ENCODE peak calls at places on chromosome 5, in four cellular contexts. Z is iPS DF 6.9; G is MG63; N is CD8-positive, alpha-beta memory T cell. O is an unnamed sample.

GRCh38 chr5:50853151-50853550 is 186.7 kb downstream of the PARP8 start:
- DNase-seq in Z (no peak), G (no peak), N (no peak), O (no peak)

GRCh38 chr5:67264056-67264455 is 67.5 kb upstream of the CD180 start:
- DNase-seq in Z (no peak), G (no peak), N (no peak), O (no peak)

GRCh38 chr5:54895816-54896341 is 89.5 kb downstream of the ESM1 start:
- DNase-seq in Z (no peak), G (peak; percentile 25), N (no peak), O (no peak)

GRCh38 chr5:149575131-149575530 is 6.2 kb upstream of the ARHGEF37 start:
- DNase-seq in Z (no peak), G (no peak), N (no peak), O (no peak)

GRCh38 chr5:150342583-150342982 is 14.9 kb upstream of the TCOF1 start:
- DNase-seq in Z (no peak), G (no peak), N (no peak), O (no peak)

GRCh38 chr5:102296229-102296817 is at the start of gene SLCO4C1:
- DNase-seq in Z (peak; percentile 85), G (peak; percentile 80), N (peak; percentile 67), O (peak; percentile 90)

GRCh38 chr5:35145671-35146317 is 84.5 kb downstream of the PRLR start:
- DNase-seq in Z (no peak), G (no peak), N (no peak), O (no peak)

GRCh38 chr5:142819816-142820215 is 49.6 kb downstream of the ARHGAP26 start:
- DNase-seq in Z (no peak), G (no peak), N (no peak), O (no peak)

GRCh38 chr5:151058891-151059611 is 21.8 kb downstream of the TNIP1 start:
- DNase-seq in Z (no peak), G (no peak), N (no peak), O (no peak)

GRCh38 chr5:143887302-143887638 is 75.3 kb downstream of the HMHB1 start:
- DNase-seq in Z (no peak), G (peak; percentile 95), N (no peak), O (no peak)

GRCh38 chr5:142248853-142249462 is 75.9 kb downstream of the SPRY4 start:
- DNase-seq in Z (no peak), G (peak; percentile 96), N (no peak), O (peak; percentile 77)

GRCh38 chr5:149062371-149063016 is 368 bp downstream of the SH3TC2 start:
- DNase-seq in Z (no peak), G (peak; percentile 95), N (no peak), O (peak; percentile 55)

GRCh38 chr5:65391591-65391990 is 90.1 kb downstream of the ADAMTS6 start:
- DNase-seq in Z (no peak), G (peak; percentile 9), N (no peak), O (no peak)

GRCh38 chr5:92922231-92922967 is 658.6 kb downstream of the NR2F1-AS1 start:
- DNase-seq in Z (no peak), G (no peak), N (no peak), O (no peak)

GRCh38 chr5:167642779-167643517 is 648.5 kb upstream of the WWC1 start:
- DNase-seq in Z (no peak), G (peak; percentile 60), N (no peak), O (no peak)

GRCh38 chr5:125700380-125700856 is 722.8 kb upstream of the GRAMD2B start:
- DNase-seq in Z (no peak), G (no peak), N (no peak), O (peak; percentile 44)

GRCh38 chr5:168706655-168707069 is 127.5 kb upstream of the PANK3 start:
- DNase-seq in Z (peak; percentile 27), G (peak; percentile 36), N (no peak), O (no peak)

GRCh38 chr5:131005963-131006684 is 158.9 kb downstream of the HINT1 start:
- DNase-seq in Z (no peak), G (no peak), N (no peak), O (no peak)

GRCh38 chr5:90944116-90944515 is 385.5 kb downstream of the ADGRV1 start:
- DNase-seq in Z (no peak), G (peak; percentile 10), N (no peak), O (no peak)

GRCh38 chr5:150114773-150115408 is 28.5 kb upstream of the CSF1R start:
- DNase-seq in Z (no peak), G (no peak), N (no peak), O (no peak)

GRCh38 chr5:172659909-172660628 is 19.0 kb downstream of the NEURL1B start:
- DNase-seq in Z (no peak), G (peak; percentile 53), N (no peak), O (peak; percentile 92)

GRCh38 chr5:144484124-144484897 is 313.6 kb downstream of the KCTD16 start:
- DNase-seq in Z (no peak), G (peak; percentile 17), N (no peak), O (no peak)

GRCh38 chr5:165029471-165029870 is 1524.1 kb downstream of the MAT2B start:
- DNase-seq in Z (peak; percentile 27), G (peak; percentile 27), N (no peak), O (no peak)

GRCh38 chr5:80957031-80957761 is 3.0 kb upstream of the RASGRF2 start:
- DNase-seq in Z (no peak), G (no peak), N (no peak), O (no peak)

GRCh38 chr5:138528208-138528607 is 14.8 kb downstream of the ETF1 start:
- DNase-seq in Z (no peak), G (no peak), N (no peak), O (no peak)

GRCh38 chr5:83509535-83509934 is 38.0 kb downstream of the VCAN start:
- DNase-seq in Z (no peak), G (peak; percentile 5), N (no peak), O (no peak)

GRCh38 chr5:149894237-149894636 is 50.4 kb downstream of the PDE6A start:
- DNase-seq in Z (no peak), G (no peak), N (no peak), O (no peak)

GRCh38 chr5:133924221-133924920 is 44.1 kb downstream of the C5orf15 start:
- DNase-seq in Z (no peak), G (no peak), N (no peak), O (no peak)

GRCh38 chr5:22852807-22853670 is at the start of gene CDH12:
- DNase-seq in Z (peak; percentile 1), G (peak; percentile 37), N (no peak), O (no peak)

DNA sequence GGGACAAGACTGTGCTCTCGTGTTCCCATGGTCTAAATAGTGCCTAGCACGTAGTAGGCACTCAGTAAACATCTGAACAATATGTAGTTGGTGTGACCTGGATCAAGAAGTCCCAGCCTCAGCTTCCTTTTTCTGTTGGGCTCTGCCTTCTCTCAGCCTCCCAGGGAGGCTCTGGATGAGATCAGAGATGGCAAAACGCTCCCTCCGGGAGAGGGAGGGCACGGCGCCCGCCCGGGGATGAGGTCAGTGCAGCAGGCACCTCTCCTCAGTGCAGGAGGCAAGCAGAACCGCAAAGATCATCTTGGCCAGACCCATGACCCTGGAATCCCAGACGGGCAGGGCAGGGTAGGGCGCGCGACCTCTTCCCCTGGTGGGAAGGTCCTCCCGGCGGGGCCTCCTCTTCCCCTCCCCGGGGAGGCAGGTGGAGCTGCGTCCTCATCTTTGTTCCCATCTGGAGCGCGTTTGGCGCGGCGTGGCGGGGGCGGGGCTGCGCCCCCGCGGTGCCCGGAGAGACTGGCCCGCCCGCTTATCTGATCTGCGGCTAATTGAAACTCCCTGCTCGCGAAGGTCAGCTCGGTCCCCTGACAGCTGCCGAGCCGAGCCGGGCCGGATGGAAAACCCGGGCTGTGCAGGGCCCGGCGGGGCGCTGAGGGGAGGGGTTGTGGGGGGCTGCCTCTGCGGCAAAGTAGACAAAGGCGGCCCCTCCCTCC is 60.9 kb downstream of the CXXC5 start:
- DNase-seq in Z (no peak), G (peak; percentile 98), N (no peak), O (peak; percentile 50)
- H3K27me3 ChIP-seq in Z (no peaks in the 10 kb centered on the region), G (no peaks in the 10 kb centered on the region), N (no peaks in the 10 kb centered on the region), O (peaks cover 22% of the 10 kb centered on the region)

GRCh38 chr5:154475613-154476342 is 2.2 kb downstream of the HAND1 start:
- DNase-seq in Z (no peak), G (peak; percentile 26), N (no peak), O (no peak)
- H3K27me3 ChIP-seq in Z (peaks cover 92% of the 10 kb centered on the region), G (peaks cover 3% of the 10 kb centered on the region), N (peaks cover 91% of the 10 kb centered on the region), O (peaks cover 98% of the 10 kb centered on the region)

DNA sequence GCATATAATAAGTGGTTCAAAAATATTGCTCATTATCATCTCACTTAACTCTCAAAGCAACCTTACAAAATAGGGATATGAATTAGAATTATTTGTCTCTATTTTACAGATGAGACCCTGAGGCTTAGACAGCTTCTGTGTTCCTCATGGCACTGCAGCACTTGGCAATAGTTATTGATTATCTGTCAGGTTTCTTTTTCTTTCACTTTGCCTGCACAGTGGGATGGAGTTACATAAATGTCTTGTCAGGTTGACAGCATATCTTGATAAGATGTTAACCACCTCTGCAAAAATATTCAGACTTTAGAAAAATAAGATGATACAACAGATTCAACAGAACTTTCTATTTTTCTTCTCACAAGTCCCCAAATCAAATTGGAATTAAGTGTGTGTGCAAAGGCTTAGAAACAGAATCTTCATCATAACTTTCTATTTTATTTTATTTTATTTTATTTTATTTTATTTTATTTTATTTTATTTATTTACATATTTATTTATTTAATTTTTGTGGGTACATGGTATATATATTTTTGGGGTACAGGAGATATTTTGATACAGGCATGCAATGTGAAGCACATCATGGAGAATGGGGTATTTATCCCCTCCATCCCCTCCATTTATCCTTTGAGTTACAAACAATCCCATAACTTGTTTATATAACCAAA is 17.7 kb downstream of the NSG2 start:
- DNase-seq in Z (no peak), G (no peak), N (no peak), O (no peak)
- H3K27me3 ChIP-seq in Z (no peaks in the 10 kb centered on the region), G (peaks cover 42% of the 10 kb centered on the region), N (no peaks in the 10 kb centered on the region), O (no peaks in the 10 kb centered on the region)

GRCh38 chr5:135026645-135027317 is 7.2 kb downstream of the PITX1 start:
- DNase-seq in Z (no peak), G (no peak), N (no peak), O (no peak)

GRCh38 chr5:135029468-135030122 is 4.4 kb downstream of the PITX1 start:
- DNase-seq in Z (no peak), G (no peak), N (no peak), O (no peak)

GRCh38 chr5:135028791-135029467 is 5.1 kb downstream of the PITX1 start:
- DNase-seq in Z (no peak), G (no peak), N (no peak), O (no peak)

GRCh38 chr5:135027318-135027698 is 6.7 kb downstream of the PITX1 start:
- DNase-seq in Z (no peak), G (no peak), N (no peak), O (no peak)

DNA sequence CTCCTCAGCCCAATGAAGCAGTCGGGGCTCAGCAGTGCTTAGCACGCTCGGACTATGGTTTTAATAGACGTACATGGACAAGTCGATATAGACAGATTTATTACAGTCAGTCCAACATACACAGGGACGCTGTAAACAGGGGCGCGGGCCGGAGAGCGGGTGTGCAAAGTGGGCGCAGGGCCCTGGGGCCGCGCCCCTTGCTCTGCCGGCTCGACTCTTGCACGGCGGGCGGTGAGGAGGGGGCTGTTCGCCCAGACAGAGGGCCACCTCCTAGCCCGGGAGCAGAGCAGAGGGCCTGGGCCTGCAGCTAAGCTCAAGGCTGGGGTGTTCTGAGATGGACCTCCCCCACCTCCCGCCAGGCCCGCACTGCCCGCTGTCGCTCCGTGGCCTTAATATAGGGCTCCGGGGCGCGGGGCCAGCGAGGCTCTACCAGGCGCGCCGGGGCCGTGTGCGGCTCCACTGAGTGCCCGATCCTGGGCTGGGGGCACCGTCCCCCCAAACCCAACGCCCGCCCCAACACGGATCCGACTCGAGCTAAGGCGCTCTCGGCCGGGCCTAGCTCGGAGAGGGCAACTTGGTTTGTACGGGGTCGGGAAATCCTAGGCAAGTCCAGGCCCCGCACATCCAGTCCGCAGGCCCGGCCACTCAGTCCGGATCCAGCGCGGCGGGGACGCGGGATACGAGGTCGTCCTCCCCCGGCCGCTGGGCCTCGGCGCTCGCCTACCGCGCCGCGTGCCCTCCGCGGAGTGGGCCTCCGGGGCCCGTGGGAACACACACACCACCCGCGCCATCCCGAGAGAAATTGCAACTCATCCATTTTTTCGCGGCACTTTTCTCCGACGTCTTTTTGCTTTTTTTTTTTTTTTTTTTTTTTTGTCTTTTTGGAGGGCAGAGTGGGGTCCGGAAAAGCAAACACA is 6.1 kb downstream of the PITX1 start:
- DNase-seq in Z (no peak), G (no peak), N (no peak), O (no peak)
- H3K27me3 ChIP-seq in Z (peaks cover 71% of the 10 kb centered on the region), G (no peaks in the 10 kb centered on the region), N (peaks cover 19% of the 10 kb centered on the region), O (peaks cover 59% of the 10 kb centered on the region)

O was measured in colonic mucosa.